ENCODE peak calls at places on chromosomes 6 and 20, in ten cellular contexts. One of them, this sample, is unnamed.

GRCh38 chr20:24406251-24406650 is 63.2 kb upstream of the SYNDIG1 start:
- DNase-seq in CD8-positive, alpha-beta T cell: no peak
- DNase-seq in AG04450: no peak
- DNase-seq in heart right ventricle: no peak
- DNase-seq in endothelial cell of umbilical vein: no peak
- DNase-seq in psoas muscle: no peak
- DNase-seq in left lung: no peak
- DNase-seq in hepatocyte: no peak
- DNase-seq in brain microvascular endothelial cell: no peak
- DNase-seq in tibial artery: no peak
- DNase-seq in this sample: no peak

GRCh38 chr6:93992976-93993375 is 573.6 kb upstream of the EPHA7 start:
- DNase-seq in CD8-positive, alpha-beta T cell: no peak
- DNase-seq in AG04450: no peak
- DNase-seq in heart right ventricle: no peak
- DNase-seq in psoas muscle: no peak
- DNase-seq in endothelial cell of umbilical vein: peak; percentile 1
- DNase-seq in brain microvascular endothelial cell: peak; percentile 18
- DNase-seq in left lung: no peak
- DNase-seq in tibial artery: no peak
- DNase-seq in hepatocyte: no peak
- DNase-seq in this sample: no peak

GRCh38 chr6:31074406-31074805 is 38.0 kb downstream of the C6orf15 start:
- DNase-seq in hepatocyte: peak; percentile 38
- DNase-seq in endothelial cell of umbilical vein: no peak
- DNase-seq in CD8-positive, alpha-beta T cell: no peak
- DNase-seq in brain microvascular endothelial cell: no peak
- DNase-seq in psoas muscle: no peak
- DNase-seq in tibial artery: no peak
- DNase-seq in left lung: no peak
- DNase-seq in AG04450: no peak
- DNase-seq in heart right ventricle: no peak
- DNase-seq in this sample: no peak

GRCh38 chr6:52650946-52651345 is 20.0 kb upstream of the TMEM14A start:
- DNase-seq in hepatocyte: no peak
- DNase-seq in AG04450: no peak
- DNase-seq in endothelial cell of umbilical vein: no peak
- DNase-seq in brain microvascular endothelial cell: no peak
- DNase-seq in left lung: no peak
- DNase-seq in heart right ventricle: no peak
- DNase-seq in CD8-positive, alpha-beta T cell: no peak
- DNase-seq in psoas muscle: no peak
- DNase-seq in tibial artery: no peak
- DNase-seq in this sample: no peak

GRCh38 chr20:25273046-25273445 is 25.2 kb downstream of the PYGB start:
- DNase-seq in CD8-positive, alpha-beta T cell: no peak
- DNase-seq in hepatocyte: no peak
- DNase-seq in psoas muscle: peak; percentile 48
- DNase-seq in heart right ventricle: no peak
- DNase-seq in AG04450: no peak
- DNase-seq in left lung: no peak
- DNase-seq in brain microvascular endothelial cell: no peak
- DNase-seq in tibial artery: peak; percentile 42
- DNase-seq in endothelial cell of umbilical vein: no peak
- DNase-seq in this sample: no peak

GRCh38 chr6:93799226-93799625 is 379.9 kb upstream of the EPHA7 start:
- DNase-seq in endothelial cell of umbilical vein: no peak
- DNase-seq in AG04450: no peak
- DNase-seq in psoas muscle: no peak
- DNase-seq in brain microvascular endothelial cell: no peak
- DNase-seq in tibial artery: no peak
- DNase-seq in left lung: no peak
- DNase-seq in heart right ventricle: no peak
- DNase-seq in hepatocyte: no peak
- DNase-seq in CD8-positive, alpha-beta T cell: no peak
- DNase-seq in this sample: no peak

GRCh38 chr20:38001173-38001875 is 31.9 kb downstream of the TTI1 start:
- DNase-seq in left lung: no peak
- DNase-seq in AG04450: peak; percentile 37
- DNase-seq in heart right ventricle: no peak
- DNase-seq in tibial artery: no peak
- DNase-seq in endothelial cell of umbilical vein: peak; percentile 76
- DNase-seq in CD8-positive, alpha-beta T cell: no peak
- DNase-seq in brain microvascular endothelial cell: peak; percentile 76
- DNase-seq in psoas muscle: no peak
- DNase-seq in hepatocyte: peak; percentile 36
- DNase-seq in this sample: no peak

GRCh38 chr20:49919009-49919408 is 3.7 kb upstream of the SPATA2 start:
- DNase-seq in AG04450: no peak
- DNase-seq in left lung: no peak
- DNase-seq in tibial artery: peak; percentile 10
- DNase-seq in endothelial cell of umbilical vein: no peak
- DNase-seq in CD8-positive, alpha-beta T cell: no peak
- DNase-seq in brain microvascular endothelial cell: no peak
- DNase-seq in heart right ventricle: no peak
- DNase-seq in psoas muscle: no peak
- DNase-seq in hepatocyte: no peak
- DNase-seq in this sample: no peak

GRCh38 chr6:1633366-1634021 is 23.8 kb downstream of the FOXC1 start:
- DNase-seq in CD8-positive, alpha-beta T cell: no peak
- DNase-seq in heart right ventricle: no peak
- DNase-seq in hepatocyte: no peak
- DNase-seq in psoas muscle: peak; percentile 19
- DNase-seq in left lung: no peak
- DNase-seq in endothelial cell of umbilical vein: no peak
- DNase-seq in tibial artery: peak; percentile 47
- DNase-seq in AG04450: no peak
- DNase-seq in brain microvascular endothelial cell: no peak
- DNase-seq in this sample: no peak

GRCh38 chr6:38504996-38505395 is 134.7 kb downstream of the BTBD9 start:
- DNase-seq in tibial artery: no peak
- DNase-seq in left lung: no peak
- DNase-seq in AG04450: no peak
- DNase-seq in CD8-positive, alpha-beta T cell: no peak
- DNase-seq in brain microvascular endothelial cell: no peak
- DNase-seq in heart right ventricle: no peak
- DNase-seq in psoas muscle: no peak
- DNase-seq in hepatocyte: no peak
- DNase-seq in endothelial cell of umbilical vein: no peak
- DNase-seq in this sample: no peak
- TF ChIP-seq CTCF in tibial artery: no peak
- TF ChIP-seq CTCF in left lung: no peak
- TF ChIP-seq CTCF in AG04450: no peak
- TF ChIP-seq CTCF in CD8-positive, alpha-beta T cell: no peak
- TF ChIP-seq CTCF in brain microvascular endothelial cell: no peak
- TF ChIP-seq CTCF in heart right ventricle: no peak
- TF ChIP-seq CTCF in psoas muscle: no peak
- TF ChIP-seq CTCF in hepatocyte: no peak
- TF ChIP-seq CTCF in endothelial cell of umbilical vein: no peak
- TF ChIP-seq CTCF in this sample: no peak

DNA sequence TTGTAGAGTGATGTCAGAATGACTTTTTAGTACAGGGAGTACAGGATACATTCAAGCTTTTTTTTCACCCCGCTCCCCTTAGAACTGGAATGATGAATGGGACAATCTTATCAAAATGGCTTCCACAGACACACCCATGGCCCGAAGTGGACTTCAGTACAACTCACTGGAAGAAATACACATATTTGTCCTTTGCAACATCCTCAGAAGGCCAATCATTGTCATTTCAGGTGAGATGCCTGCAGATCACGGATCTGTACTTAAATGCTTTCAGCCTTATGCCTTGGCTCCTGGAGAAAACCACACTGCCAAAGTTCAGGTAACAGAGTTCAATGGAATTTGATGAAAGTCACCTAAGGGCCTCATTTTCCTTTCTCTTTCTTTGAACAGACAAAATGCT is 8.5 kb downstream of the TNFAIP3 start:
- DNase-seq in brain microvascular endothelial cell: no peak
- DNase-seq in CD8-positive, alpha-beta T cell: no peak
- DNase-seq in tibial artery: no peak
- DNase-seq in hepatocyte: no peak
- DNase-seq in AG04450: no peak
- DNase-seq in endothelial cell of umbilical vein: no peak
- DNase-seq in psoas muscle: no peak
- DNase-seq in left lung: no peak
- DNase-seq in heart right ventricle: no peak
- DNase-seq in this sample: no peak
- H3K4me3 ChIP-seq in brain microvascular endothelial cell: no peak overlapping the region
- H3K4me3 ChIP-seq in CD8-positive, alpha-beta T cell: no peak overlapping the region
- H3K4me3 ChIP-seq in tibial artery: no peak overlapping the region
- H3K4me3 ChIP-seq in hepatocyte: no peak overlapping the region
- H3K4me3 ChIP-seq in AG04450: no peak overlapping the region
- H3K4me3 ChIP-seq in endothelial cell of umbilical vein: no peak overlapping the region
- H3K4me3 ChIP-seq in psoas muscle: no peak overlapping the region
- H3K4me3 ChIP-seq in left lung: no peak overlapping the region
- H3K4me3 ChIP-seq in heart right ventricle: no peak overlapping the region
- H3K4me3 ChIP-seq in this sample: no peak overlapping the region

GRCh38 chr6:107645740-107646139 is 155.8 kb downstream of the SOBP start:
- DNase-seq in endothelial cell of umbilical vein: no peak
- DNase-seq in left lung: no peak
- DNase-seq in tibial artery: no peak
- DNase-seq in hepatocyte: no peak
- DNase-seq in heart right ventricle: no peak
- DNase-seq in psoas muscle: no peak
- DNase-seq in AG04450: no peak
- DNase-seq in brain microvascular endothelial cell: no peak
- DNase-seq in CD8-positive, alpha-beta T cell: no peak
- DNase-seq in this sample: no peak
- H3K27ac ChIP-seq in endothelial cell of umbilical vein: no peak overlapping the region
- H3K27ac ChIP-seq in left lung: no peak overlapping the region
- H3K27ac ChIP-seq in tibial artery: no peak overlapping the region
- H3K27ac ChIP-seq in hepatocyte: no peak overlapping the region
- H3K27ac ChIP-seq in heart right ventricle: peak overlapping the region; percentile 34
- H3K27ac ChIP-seq in psoas muscle: peak overlapping the region; percentile 71
- H3K27ac ChIP-seq in AG04450: no peak overlapping the region
- H3K27ac ChIP-seq in brain microvascular endothelial cell: no peak overlapping the region
- H3K27ac ChIP-seq in CD8-positive, alpha-beta T cell: no peak overlapping the region
- H3K27ac ChIP-seq in this sample: no peak overlapping the region

DNA sequence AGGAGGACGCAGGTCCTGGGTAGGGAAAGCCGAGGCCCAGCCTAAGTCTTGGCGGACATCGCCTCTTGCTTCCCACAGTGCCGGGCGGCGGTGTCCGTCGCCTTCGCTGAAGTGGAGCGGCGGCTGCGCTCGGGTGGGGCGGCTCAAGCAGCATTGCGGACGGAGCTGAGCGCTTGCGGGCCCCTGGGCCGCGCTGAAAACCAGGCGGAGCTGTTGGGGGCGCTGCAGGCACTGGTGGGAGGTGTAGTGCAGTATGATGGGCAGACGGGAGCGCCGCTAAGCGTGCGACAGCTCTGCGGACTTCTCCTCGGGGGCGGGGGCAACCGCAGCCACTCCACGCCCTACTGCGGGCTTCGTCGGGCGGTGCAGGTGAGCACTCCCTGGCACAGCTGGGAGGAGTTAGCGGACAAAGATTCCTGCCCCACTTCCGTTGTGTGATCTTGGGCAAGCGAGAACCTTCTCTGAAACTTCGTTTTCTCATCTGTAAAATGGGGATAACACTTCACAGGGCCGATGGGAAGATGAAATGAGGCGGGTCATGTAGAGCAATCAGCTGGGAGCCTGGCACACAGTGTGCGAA is 4.3 kb downstream of the PRSS16 start:
- DNase-seq in endothelial cell of umbilical vein: peak; percentile 23
- DNase-seq in AG04450: no peak
- DNase-seq in psoas muscle: peak; percentile 65
- DNase-seq in hepatocyte: peak; percentile 93
- DNase-seq in tibial artery: no peak
- DNase-seq in heart right ventricle: peak; percentile 17
- DNase-seq in CD8-positive, alpha-beta T cell: peak; percentile 62
- DNase-seq in brain microvascular endothelial cell: peak; percentile 77
- DNase-seq in left lung: peak; percentile 93
- DNase-seq in this sample: peak; percentile 23
- TF ChIP-seq CTCF in endothelial cell of umbilical vein: peak; percentile 7
- TF ChIP-seq CTCF in AG04450: peak; percentile 27
- TF ChIP-seq CTCF in psoas muscle: no peak
- TF ChIP-seq CTCF in hepatocyte: peak; percentile 61
- TF ChIP-seq CTCF in tibial artery: no peak
- TF ChIP-seq CTCF in heart right ventricle: no peak
- TF ChIP-seq CTCF in CD8-positive, alpha-beta T cell: peak; percentile 21
- TF ChIP-seq CTCF in brain microvascular endothelial cell: peak; percentile 56
- TF ChIP-seq CTCF in left lung: no peak
- TF ChIP-seq CTCF in this sample: peak; percentile 53